ENCODE peak calls at places on chromosomes 4 and X, in six cellular contexts. One of them, this sample, is unnamed. For H3K4me1 and H3K9me3, the result is how much of the 10 kb centered on the place peaks cover.

GRCh38 chr4:92182736-92183407 is 120.9 kb upstream of the GRID2 start:
- DNase-seq in heart left ventricle: no peak
- DNase-seq in tibial artery: no peak
- DNase-seq in OCI-LY7: no peak
- DNase-seq in left ventricle myocardium inferior: no peak
- DNase-seq in left lung: peak
- DNase-seq in this sample: no peak

GRCh38 chr4:10662937-10663336 is 21.6 kb downstream of the CLNK start:
- DNase-seq in heart left ventricle: no peak
- DNase-seq in tibial artery: no peak
- DNase-seq in OCI-LY7: no peak
- DNase-seq in left ventricle myocardium inferior: no peak
- DNase-seq in left lung: no peak
- DNase-seq in this sample: no peak

GRCh38 chr4:180610317-180610716 is 1632.9 kb upstream of the TENM3 start:
- DNase-seq in heart left ventricle: no peak
- DNase-seq in tibial artery: no peak
- DNase-seq in OCI-LY7: no peak
- DNase-seq in left ventricle myocardium inferior: no peak
- DNase-seq in left lung: no peak
- DNase-seq in this sample: no peak

GRCh38 chr4:88230953-88231835 is 53.2 kb downstream of the PPM1K start:
- DNase-seq in heart left ventricle: no peak
- DNase-seq in tibial artery: no peak
- DNase-seq in OCI-LY7: no peak
- DNase-seq in left ventricle myocardium inferior: no peak
- DNase-seq in left lung: no peak
- DNase-seq in this sample: no peak

GRCh38 chr4:86497131-86497530 is 97.0 kb upstream of the PTPN13 start:
- DNase-seq in heart left ventricle: no peak
- DNase-seq in tibial artery: no peak
- DNase-seq in OCI-LY7: no peak
- DNase-seq in left ventricle myocardium inferior: no peak
- DNase-seq in left lung: no peak
- DNase-seq in this sample: no peak

GRCh38 chr4:71132486-71132885 is 139.0 kb downstream of the DCK start:
- DNase-seq in heart left ventricle: no peak
- DNase-seq in tibial artery: no peak
- DNase-seq in OCI-LY7: no peak
- DNase-seq in left ventricle myocardium inferior: no peak
- DNase-seq in left lung: no peak
- DNase-seq in this sample: no peak

GRCh38 chr4:133320576-133321170 is 171.6 kb downstream of the PCDH10 start:
- DNase-seq in heart left ventricle: no peak
- DNase-seq in tibial artery: no peak
- DNase-seq in OCI-LY7: peak
- DNase-seq in left ventricle myocardium inferior: no peak
- DNase-seq in left lung: no peak
- DNase-seq in this sample: no peak

GRCh38 chr4:56804551-56804950 is 16.9 kb downstream of the SPINK2 start:
- DNase-seq in heart left ventricle: no peak
- DNase-seq in tibial artery: no peak
- DNase-seq in OCI-LY7: no peak
- DNase-seq in left ventricle myocardium inferior: no peak
- DNase-seq in left lung: no peak
- DNase-seq in this sample: no peak

GRCh38 chr4:2066011-2066551 is 7.0 kb downstream of the NAT8L start:
- DNase-seq in heart left ventricle: no peak
- DNase-seq in tibial artery: no peak
- DNase-seq in OCI-LY7: no peak
- DNase-seq in left ventricle myocardium inferior: no peak
- DNase-seq in left lung: peak
- DNase-seq in this sample: no peak

GRCh38 chrX:122579036-122579435 is 605.0 kb upstream of the GRIA3 start:
- DNase-seq in heart left ventricle: no peak
- DNase-seq in tibial artery: no peak
- DNase-seq in OCI-LY7: no peak
- DNase-seq in left ventricle myocardium inferior: no peak
- DNase-seq in left lung: no peak
- DNase-seq in this sample: no peak

GRCh38 chrX:9844936-9845573 is 58.8 kb downstream of the SHROOM2 start:
- DNase-seq in heart left ventricle: no peak
- DNase-seq in tibial artery: no peak
- DNase-seq in OCI-LY7: no peak
- DNase-seq in left ventricle myocardium inferior: no peak
- DNase-seq in left lung: no peak
- DNase-seq in this sample: no peak

GRCh38 chrX:11349661-11350337 is 56.6 kb downstream of the AMELX start:
- DNase-seq in heart left ventricle: no peak
- DNase-seq in tibial artery: no peak
- DNase-seq in OCI-LY7: no peak
- DNase-seq in left ventricle myocardium inferior: no peak
- DNase-seq in left lung: no peak
- DNase-seq in this sample: no peak

GRCh38 chr4:120052840-120053239 is 13.8 kb downstream of the MAD2L1 start:
- DNase-seq in heart left ventricle: no peak
- DNase-seq in tibial artery: peak
- DNase-seq in OCI-LY7: no peak
- DNase-seq in left ventricle myocardium inferior: no peak
- DNase-seq in left lung: no peak
- DNase-seq in this sample: peak

GRCh38 chr4:119498520-119498919 is 130.1 kb downstream of the PDE5A start:
- DNase-seq in heart left ventricle: no peak
- DNase-seq in tibial artery: peak
- DNase-seq in OCI-LY7: no peak
- DNase-seq in left ventricle myocardium inferior: peak
- DNase-seq in left lung: no peak
- DNase-seq in this sample: peak

GRCh38 chrX:24150051-24150790 is 692 bp downstream of the ZFX start:
- DNase-seq in heart left ventricle: peak
- DNase-seq in tibial artery: peak
- DNase-seq in OCI-LY7: peak
- DNase-seq in left ventricle myocardium inferior: peak
- DNase-seq in left lung: peak
- DNase-seq in this sample: peak

GRCh38 chrX:24148118-24148517 is 1.4 kb upstream of the ZFX start:
- DNase-seq in heart left ventricle: no peak
- DNase-seq in tibial artery: no peak
- DNase-seq in OCI-LY7: peak
- DNase-seq in left ventricle myocardium inferior: no peak
- DNase-seq in left lung: no peak
- DNase-seq in this sample: no peak

GRCh38 chrX:24148535-24149345 is 789 bp upstream of the ZFX start:
- DNase-seq in heart left ventricle: no peak
- DNase-seq in tibial artery: no peak
- DNase-seq in OCI-LY7: peak
- DNase-seq in left ventricle myocardium inferior: no peak
- DNase-seq in left lung: no peak
- DNase-seq in this sample: no peak

GRCh38 chrX:24151513-24151912 is 2.0 kb downstream of the ZFX start:
- DNase-seq in heart left ventricle: no peak
- DNase-seq in tibial artery: no peak
- DNase-seq in OCI-LY7: no peak
- DNase-seq in left ventricle myocardium inferior: no peak
- DNase-seq in left lung: no peak
- DNase-seq in this sample: no peak

DNA sequence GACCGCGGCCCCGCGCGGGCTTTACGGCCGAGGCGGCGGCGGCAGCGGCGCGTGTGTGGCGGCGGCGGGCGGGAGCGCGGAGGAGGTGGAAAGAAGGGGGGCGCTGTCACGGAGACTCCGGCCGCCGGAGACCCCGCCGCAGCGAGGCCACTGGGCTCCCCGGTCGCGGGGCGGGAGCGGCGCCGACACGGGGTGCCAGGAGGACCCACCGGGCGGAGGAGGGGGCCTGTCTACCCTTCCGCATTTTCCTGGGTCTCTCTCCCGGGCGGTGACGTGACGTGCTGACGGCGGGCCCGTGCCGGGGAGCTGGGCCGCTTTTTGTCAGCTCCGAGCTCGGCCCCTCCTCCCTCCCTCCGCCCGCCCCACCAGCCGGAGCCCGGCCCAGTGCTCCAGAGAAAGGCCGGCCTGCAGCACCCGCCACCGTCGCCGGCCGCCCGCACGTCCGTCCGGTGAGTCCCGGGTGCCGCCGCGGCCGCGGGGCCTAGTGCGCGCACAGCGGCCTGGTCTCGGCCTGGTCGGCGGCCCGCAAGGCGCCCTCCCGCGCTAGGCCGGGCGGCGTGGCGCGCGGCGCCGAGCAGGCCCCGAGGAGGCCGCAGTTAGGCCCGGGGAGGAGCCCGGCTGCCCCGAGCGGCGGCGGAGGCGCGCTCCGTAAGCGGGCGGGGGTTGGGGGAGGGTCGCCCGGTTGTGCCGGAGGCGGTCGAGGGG is at the start of gene ZFX:
- DNase-seq in heart left ventricle: peak
- DNase-seq in tibial artery: peak
- DNase-seq in OCI-LY7: peak
- DNase-seq in left ventricle myocardium inferior: peak
- DNase-seq in left lung: peak
- DNase-seq in this sample: peak
- H3K4me1 ChIP-seq in heart left ventricle: half or more
- H3K4me1 ChIP-seq in tibial artery: under half
- H3K4me1 ChIP-seq in OCI-LY7: half or more
- H3K4me1 ChIP-seq in left ventricle myocardium inferior: half or more
- H3K4me1 ChIP-seq in left lung: under half
- H3K4me1 ChIP-seq in this sample: under half

DNA sequence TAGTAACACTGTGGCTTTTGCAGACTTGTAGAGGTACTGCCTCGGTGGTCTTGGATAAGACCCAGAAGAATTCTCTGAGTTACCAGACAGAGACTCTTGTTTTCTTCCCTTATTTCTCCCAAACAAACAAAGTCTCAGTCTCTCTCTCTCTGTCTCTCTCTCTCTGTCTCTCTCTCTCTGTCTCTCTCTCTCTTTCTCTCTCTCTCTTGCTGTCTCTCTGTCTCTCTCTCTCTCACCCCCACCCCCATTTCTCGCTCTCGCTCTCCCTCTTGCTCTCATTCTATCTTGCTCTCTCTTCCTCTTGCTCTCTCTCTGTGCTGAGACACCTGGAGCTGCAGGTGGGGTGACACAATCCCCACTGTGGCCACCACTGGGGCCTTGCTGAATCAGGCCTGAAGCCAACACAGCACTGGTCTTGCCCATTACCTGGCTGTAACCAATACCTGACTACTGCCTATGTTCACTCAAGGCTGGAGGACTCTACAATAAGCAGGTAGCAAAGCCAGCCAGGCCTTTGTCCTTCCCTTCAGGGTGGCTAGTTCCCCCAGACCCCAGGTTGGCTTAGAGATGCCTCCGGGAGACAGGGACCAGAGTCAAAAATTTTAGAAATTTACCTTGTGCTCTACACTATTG is 12.3 kb downstream of the LOC101059915 start:
- DNase-seq in heart left ventricle: no peak
- DNase-seq in tibial artery: no peak
- DNase-seq in OCI-LY7: no peak
- DNase-seq in left ventricle myocardium inferior: no peak
- DNase-seq in left lung: no peak
- DNase-seq in this sample: no peak
- H3K9me3 ChIP-seq in heart left ventricle: under half
- H3K9me3 ChIP-seq in tibial artery: under half
- H3K9me3 ChIP-seq in OCI-LY7: under half
- H3K9me3 ChIP-seq in left ventricle myocardium inferior: under half
- H3K9me3 ChIP-seq in left lung: under half
- H3K9me3 ChIP-seq in this sample: under half

GRCh38 chr4:128228021-128228571 is 59.5 kb downstream of the PGRMC2 start:
- DNase-seq in heart left ventricle: no peak
- DNase-seq in tibial artery: no peak
- DNase-seq in OCI-LY7: no peak
- DNase-seq in left ventricle myocardium inferior: no peak
- DNase-seq in left lung: no peak
- DNase-seq in this sample: no peak

GRCh38 chr4:128228778-128229457 is 58.7 kb downstream of the PGRMC2 start:
- DNase-seq in heart left ventricle: no peak
- DNase-seq in tibial artery: no peak
- DNase-seq in OCI-LY7: no peak
- DNase-seq in left ventricle myocardium inferior: no peak
- DNase-seq in left lung: no peak
- DNase-seq in this sample: no peak

GRCh38 chr4:128229458-128229805 is 58.2 kb downstream of the PGRMC2 start:
- DNase-seq in heart left ventricle: no peak
- DNase-seq in tibial artery: no peak
- DNase-seq in OCI-LY7: no peak
- DNase-seq in left ventricle myocardium inferior: no peak
- DNase-seq in left lung: no peak
- DNase-seq in this sample: no peak

GRCh38 chr4:128221556-128221955 is 66.1 kb downstream of the PGRMC2 start:
- DNase-seq in heart left ventricle: no peak
- DNase-seq in tibial artery: no peak
- DNase-seq in OCI-LY7: no peak
- DNase-seq in left ventricle myocardium inferior: no peak
- DNase-seq in left lung: no peak
- DNase-seq in this sample: no peak

DNA sequence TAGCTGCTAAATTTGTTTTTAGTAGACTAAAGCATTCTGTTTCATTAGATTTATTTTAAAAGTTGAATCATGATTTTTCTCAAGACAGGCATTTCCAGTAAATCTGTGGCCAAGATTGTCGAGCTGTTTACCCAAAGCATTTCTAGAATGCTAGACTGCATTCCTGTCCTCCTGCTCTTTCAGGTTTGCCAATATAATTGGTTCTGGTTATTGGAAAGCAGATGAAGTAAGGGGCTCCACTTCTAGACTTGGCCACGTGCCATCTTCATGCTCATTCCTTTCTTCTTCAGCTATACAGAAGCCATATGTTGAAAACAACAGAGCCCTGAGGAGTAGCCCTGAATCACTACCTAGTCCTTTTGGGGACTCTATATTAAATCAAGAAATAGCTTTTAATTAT is 62.5 kb downstream of the PGRMC2 start:
- DNase-seq in heart left ventricle: no peak
- DNase-seq in tibial artery: no peak
- DNase-seq in OCI-LY7: no peak
- DNase-seq in left ventricle myocardium inferior: no peak
- DNase-seq in left lung: no peak
- DNase-seq in this sample: no peak
- H3K27ac ChIP-seq in heart left ventricle: no peak
- H3K27ac ChIP-seq in tibial artery: no peak
- H3K27ac ChIP-seq in OCI-LY7: no peak
- H3K27ac ChIP-seq in left ventricle myocardium inferior: no peak
- H3K27ac ChIP-seq in left lung: no peak
- H3K27ac ChIP-seq in this sample: no peak

GRCh38 chr4:617644-618330 is 7.6 kb upstream of the PDE6B start:
- DNase-seq in heart left ventricle: no peak
- DNase-seq in tibial artery: no peak
- DNase-seq in OCI-LY7: no peak
- DNase-seq in left ventricle myocardium inferior: no peak
- DNase-seq in left lung: peak
- DNase-seq in this sample: no peak

GRCh38 chr4:621296-622070 is 3.9 kb upstream of the PDE6B start:
- DNase-seq in heart left ventricle: no peak
- DNase-seq in tibial artery: no peak
- DNase-seq in OCI-LY7: no peak
- DNase-seq in left ventricle myocardium inferior: no peak
- DNase-seq in left lung: peak
- DNase-seq in this sample: no peak

GRCh38 chr4:620851-621261 is 4.5 kb upstream of the PDE6B start:
- DNase-seq in heart left ventricle: no peak
- DNase-seq in tibial artery: no peak
- DNase-seq in OCI-LY7: no peak
- DNase-seq in left ventricle myocardium inferior: no peak
- DNase-seq in left lung: peak
- DNase-seq in this sample: no peak

GRCh38 chr4:622071-622995 is 3.0 kb upstream of the PDE6B start:
- DNase-seq in heart left ventricle: no peak
- DNase-seq in tibial artery: no peak
- DNase-seq in OCI-LY7: no peak
- DNase-seq in left ventricle myocardium inferior: no peak
- DNase-seq in left lung: peak
- DNase-seq in this sample: no peak

GRCh38 chr4:620201-620600 is 5.2 kb upstream of the PDE6B start:
- DNase-seq in heart left ventricle: no peak
- DNase-seq in tibial artery: no peak
- DNase-seq in OCI-LY7: no peak
- DNase-seq in left ventricle myocardium inferior: no peak
- DNase-seq in left lung: peak
- DNase-seq in this sample: no peak
- H3K4me1 ChIP-seq in heart left ventricle: under half
- H3K4me1 ChIP-seq in tibial artery: under half
- H3K4me1 ChIP-seq in OCI-LY7: under half
- H3K4me1 ChIP-seq in left ventricle myocardium inferior: under half
- H3K4me1 ChIP-seq in left lung: under half
- H3K4me1 ChIP-seq in this sample: under half

This sample was measured in right cardiac atrium.